ENCODE peak calls at places on chromosomes 12 and 14, in nine cellular contexts. T is lung, E is endodermal cell, X is brain microvascular endothelial cell, U is esophagus squamous epithelium, I is heart left ventricle, A is ovary, F is esophagus muscularis mucosa, N is cardiac muscle cell. K is an unnamed sample.

GRCh38 chr14:37573355-37573754 is 21.7 kb downstream of the FOXA1 start:
- DNase-seq in T (no peak), E (no peak), X (peak; percentile 48), U (no peak), I (no peak), A (no peak), F (no peak), N (no peak), K (no peak)

GRCh38 chr14:84546236-84546635 is 983.7 kb upstream of the FLRT2 start:
- DNase-seq in T (no peak), E (no peak), X (no peak), U (no peak), I (no peak), A (no peak), F (no peak), N (no peak), K (no peak)

GRCh38 chr12:17652436-17652835 is 437.6 kb downstream of the RERGL start:
- DNase-seq in T (no peak), E (no peak), X (no peak), U (no peak), I (no peak), A (no peak), F (no peak), N (no peak), K (no peak)

GRCh38 chr14:92637228-92637627 is 111.2 kb downstream of the LGMN start:
- DNase-seq in T (no peak), E (peak; percentile 86), X (peak; percentile 49), U (no peak), I (no peak), A (no peak), F (no peak), N (peak; percentile 33), K (no peak)

GRCh38 chr12:103848132-103848531 is 7.1 kb upstream of the NT5DC3 start:
- DNase-seq in T (no peak), E (no peak), X (no peak), U (no peak), I (no peak), A (no peak), F (peak; percentile 87), N (no peak), K (no peak)

GRCh38 chr12:92898755-92899154 is 30.3 kb downstream of the EEA1 start:
- DNase-seq in T (no peak), E (no peak), X (no peak), U (no peak), I (no peak), A (no peak), F (no peak), N (peak; percentile 12), K (no peak)

GRCh38 chr12:96401061-96401871 is 1.0 kb upstream of the CDK17 start:
- DNase-seq in T (no peak), E (peak; percentile 56), X (peak; percentile 61), U (no peak), I (no peak), A (no peak), F (no peak), N (peak; percentile 87), K (peak; percentile 67)

GRCh38 chr12:111298583-111299436 is 70.1 kb downstream of the PHETA1 start:
- DNase-seq in T (no peak), E (peak; percentile 97), X (peak; percentile 29), U (no peak), I (peak; percentile 54), A (no peak), F (no peak), N (peak; percentile 69), K (no peak)

GRCh38 chr12:2692156-2692555 is 102.6 kb upstream of the FKBP4 start:
- DNase-seq in T (peak; percentile 10), E (no peak), X (no peak), U (no peak), I (no peak), A (no peak), F (peak; percentile 86), N (no peak), K (no peak)

GRCh38 chr12:2690348-2691000 is 104.3 kb upstream of the FKBP4 start:
- DNase-seq in T (peak; percentile 17), E (no peak), X (no peak), U (no peak), I (no peak), A (no peak), F (peak; percentile 84), N (no peak), K (no peak)

GRCh38 chr12:2691340-2692111 is 103.2 kb upstream of the FKBP4 start:
- DNase-seq in T (peak; percentile 27), E (peak; percentile 89), X (no peak), U (no peak), I (no peak), A (no peak), F (peak; percentile 57), N (peak; percentile 16), K (peak; percentile 72)

GRCh38 chr12:2689879-2690278 is 104.9 kb upstream of the FKBP4 start:
- DNase-seq in T (peak; percentile 23), E (peak; percentile 49), X (no peak), U (no peak), I (no peak), A (no peak), F (peak; percentile 75), N (no peak), K (no peak)

GRCh38 chr12:2691001-2691339 is 103.8 kb upstream of the FKBP4 start:
- DNase-seq in T (peak; percentile 27), E (peak; percentile 91), X (no peak), U (no peak), I (no peak), A (no peak), F (no peak), N (peak; percentile 51), K (peak; percentile 26)
- H3K4me3 ChIP-seq in T (no peak overlapping the region), E (peak overlapping the region; percentile 81), X (peak overlapping the region; percentile 30), U (peak overlapping the region; percentile 46), I (peak overlapping the region; percentile 52), A (peak overlapping the region; percentile 18), F (peak overlapping the region; percentile 39), N (peak overlapping the region; percentile 15), K (peak overlapping the region; percentile 62)

GRCh38 chr12:68839183-68840147 is 31.5 kb downstream of the MDM2 start:
- DNase-seq in T (no peak), E (no peak), X (no peak), U (no peak), I (no peak), A (no peak), F (no peak), N (no peak), K (no peak)

GRCh38 chr12:68842123-68842522 is 34.1 kb downstream of the MDM2 start:
- DNase-seq in T (no peak), E (no peak), X (no peak), U (no peak), I (no peak), A (no peak), F (no peak), N (no peak), K (no peak)

GRCh38 chr12:68842784-68843567 is 35.0 kb downstream of the MDM2 start:
- DNase-seq in T (no peak), E (no peak), X (no peak), U (no peak), I (no peak), A (no peak), F (no peak), N (no peak), K (no peak)

GRCh38 chr12:68844318-68844745 is 36.4 kb downstream of the MDM2 start:
- DNase-seq in T (no peak), E (no peak), X (no peak), U (no peak), I (no peak), A (no peak), F (no peak), N (no peak), K (no peak)

DNA sequence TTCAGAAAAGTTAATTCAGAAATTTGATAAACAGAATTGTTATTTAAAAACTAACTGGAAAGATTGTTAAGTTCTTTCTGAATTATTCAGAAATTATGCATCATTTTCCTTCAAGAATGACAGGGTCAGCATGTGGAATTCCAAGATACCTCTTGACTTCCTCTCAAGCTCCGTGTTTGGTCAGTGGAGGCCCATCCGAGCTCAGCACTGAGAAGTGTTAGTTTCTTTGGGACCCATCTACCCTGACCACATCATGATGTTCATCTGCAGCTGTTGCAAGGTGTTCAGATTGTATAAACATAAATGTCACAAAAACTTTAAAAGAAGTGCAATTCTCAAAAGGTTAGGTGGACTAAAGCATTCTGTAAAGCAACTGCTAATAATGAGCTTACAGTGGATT is 33.7 kb downstream of the MDM2 start:
- DNase-seq in T (no peak), E (no peak), X (no peak), U (no peak), I (no peak), A (no peak), F (no peak), N (no peak), K (no peak)
- H3K36me3 ChIP-seq in T (peaks cover 20% of the 10 kb centered on the region), E (peaks cover 82% of the 10 kb centered on the region), X (peaks cover 57% of the 10 kb centered on the region), U (peaks cover 16% of the 10 kb centered on the region), I (peaks cover 4% of the 10 kb centered on the region), A (no peaks in the 10 kb centered on the region), F (peaks cover 81% of the 10 kb centered on the region), N (peaks cover 40% of the 10 kb centered on the region), K (peaks cover 22% of the 10 kb centered on the region)

GRCh38 chr12:121383601-121384019 is 16.3 kb upstream of the RNF34 start:
- DNase-seq in T (no peak), E (no peak), X (no peak), U (no peak), I (no peak), A (no peak), F (no peak), N (no peak), K (no peak)
- TF ChIP-seq CTCF in T (no peak), E (peak; percentile 44), X (no peak), U (no peak), I (no peak), A (no peak), F (no peak), N (no peak), K (peak; percentile 5)

GRCh38 chr12:2049604-2050540 is 2.9 kb upstream of the CACNA1C start:
- DNase-seq in T (no peak), E (no peak), X (peak; percentile 25), U (no peak), I (no peak), A (no peak), F (no peak), N (peak; percentile 74), K (no peak)

GRCh38 chr12:2054091-2055018 is 1.6 kb downstream of the CACNA1C start:
- DNase-seq in T (no peak), E (peak; percentile 75), X (no peak), U (no peak), I (no peak), A (no peak), F (no peak), N (peak; percentile 23), K (no peak)

GRCh38 chr12:2051700-2052625 is 824 bp upstream of the CACNA1C start:
- DNase-seq in T (no peak), E (peak; percentile 79), X (no peak), U (no peak), I (no peak), A (no peak), F (no peak), N (peak; percentile 13), K (no peak)

GRCh38 chr12:2053675-2054070 is 886 bp downstream of the CACNA1C start:
- DNase-seq in T (no peak), E (peak; percentile 70), X (no peak), U (no peak), I (no peak), A (peak; percentile 50), F (no peak), N (peak; percentile 45), K (no peak)

DNA sequence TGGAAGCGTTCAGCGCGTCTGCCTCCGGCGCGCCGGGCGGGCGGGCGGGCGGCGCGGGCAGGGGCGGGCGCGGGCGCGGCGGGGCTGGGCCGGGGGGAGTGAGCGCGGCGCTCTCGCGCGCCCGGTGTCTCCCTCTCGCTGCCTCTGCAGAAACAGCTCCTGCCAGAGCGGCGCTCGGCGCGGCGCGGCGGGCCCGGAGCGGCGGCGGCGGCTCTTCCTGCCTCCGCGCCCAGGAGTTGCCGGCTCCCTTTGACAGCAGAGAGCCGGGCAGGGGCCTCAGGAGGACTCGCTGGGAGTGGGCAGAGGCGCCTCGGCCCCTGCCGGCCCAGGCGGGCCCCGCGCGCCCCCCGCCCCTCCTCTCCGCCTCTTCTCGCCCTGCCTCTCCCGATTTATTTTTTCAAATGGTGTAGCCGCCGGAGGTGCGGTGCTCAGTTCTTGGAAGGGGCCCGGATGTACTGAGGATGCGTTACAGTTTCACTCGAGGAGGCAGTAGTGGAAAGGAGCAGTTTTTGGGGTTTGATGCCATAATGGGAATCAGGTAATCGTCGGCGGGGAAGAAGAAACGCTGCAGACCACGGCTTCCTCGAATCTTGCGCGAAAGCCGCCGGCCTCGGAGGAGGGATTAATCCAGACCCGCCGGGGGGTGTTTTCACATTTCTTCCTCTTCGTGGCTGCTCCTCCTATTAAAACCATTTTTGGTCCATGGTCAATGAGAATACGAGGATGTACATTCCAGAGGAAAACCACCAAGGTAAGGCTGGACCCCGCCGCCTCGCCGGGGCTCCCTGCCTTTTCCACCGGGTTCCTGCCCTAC is at the start of gene CACNA1C:
- DNase-seq in T (no peak), E (peak; percentile 91), X (no peak), U (no peak), I (peak; percentile 79), A (peak; percentile 64), F (no peak), N (peak; percentile 75), K (no peak)
- H3K4me3 ChIP-seq in T (peak within 1 kb of the TSS; percentile 55), E (peak within 1 kb of the TSS; percentile 87), X (peak within 1 kb of the TSS; percentile 53), U (peak within 1 kb of the TSS; percentile 41), I (peak within 1 kb of the TSS; percentile 76), A (peak within 1 kb of the TSS; percentile 80), F (peak within 1 kb of the TSS; percentile 79), N (peak within 1 kb of the TSS; percentile 64), K (no peak within 1 kb of the TSS)